ENCODE peak calls at places on chromosomes 3 and 15, in ten cellular contexts. X is AG04450; Y is adrenal gland; W is thyroid gland; P is K562; S is neural progenitor cell; A is psoas muscle; F is neuronal stem cell; I is trophoblast cell; M is naive thymus-derived CD4-positive, alpha-beta T cell. Z is an unnamed sample.
A peak's percentile ranks its signal among the peaks of the same experiment; 100 is the strongest.

GRCh38 chr3:65170357-65171090 is 482.7 kb upstream of the ADAMTS9 start:
- DNase-seq in P (peak; percentile 6), M (no peak), Y (peak; percentile 78), X (peak; percentile 26), A (peak; percentile 92), F (no peak), I (peak; percentile 22), S (peak; percentile 44), W (peak; percentile 75), Z (peak; percentile 69)

GRCh38 chr3:189941679-189942078 is 179.0 kb downstream of the P3H2 start:
- DNase-seq in M (no peak), Y (no peak), F (no peak), I (peak; percentile 65), A (no peak), W (no peak), S (no peak), P (no peak), X (no peak), Z (no peak)

GRCh38 chr3:148360046-148360445 is 337.7 kb upstream of the AGTR1 start:
- DNase-seq in A (no peak), W (no peak), X (peak; percentile 38), I (no peak), Y (no peak), S (no peak), M (no peak), F (no peak), P (no peak), Z (peak; percentile 13)

GRCh38 chr3:142690613-142691012 is 33.2 kb upstream of the TRPC1 start:
- DNase-seq in X (no peak), I (no peak), S (no peak), Y (no peak), W (no peak), F (no peak), M (no peak), P (no peak), A (no peak), Z (no peak)

GRCh38 chr3:184423567-184423966 is 43.7 kb downstream of the CHRD start:
- DNase-seq in Y (no peak), A (no peak), W (no peak), P (no peak), I (no peak), S (no peak), M (no peak), F (no peak), X (no peak), Z (no peak)

GRCh38 chr15:49168026-49168425 is 2.0 kb upstream of the GALK2 start:
- DNase-seq in M (no peak), A (no peak), P (no peak), S (no peak), Y (no peak), X (no peak), F (no peak), W (no peak), I (no peak), Z (no peak)

GRCh38 chr3:186220886-186221285 is 112.0 kb upstream of the ETV5 start:
- DNase-seq in P (no peak), Y (peak; percentile 91), W (no peak), F (no peak), X (no peak), I (peak; percentile 73), S (peak; percentile 51), M (no peak), A (peak; percentile 83), Z (no peak)

GRCh38 chr3:181457756-181458155 is 254.0 kb upstream of the SOX2 start:
- DNase-seq in X (no peak), A (no peak), S (no peak), I (no peak), P (no peak), W (no peak), M (no peak), F (no peak), Y (no peak), Z (no peak)

GRCh38 chr3:187130346-187131066 is 8.8 kb downstream of the RPL39L start:
- DNase-seq in P (no peak), M (no peak), A (no peak), W (no peak), Y (peak; percentile 17), F (no peak), X (peak; percentile 10), S (no peak), I (peak; percentile 19), Z (peak; percentile 87)

GRCh38 chr15:31324739-31325431 is 1.8 kb upstream of the KLF13 start:
- DNase-seq in W (no peak), F (no peak), X (no peak), P (no peak), Y (no peak), A (no peak), M (no peak), I (no peak), S (no peak), Z (no peak)

GRCh38 chr15:31323627-31324026 is 3.0 kb upstream of the KLF13 start:
- DNase-seq in S (no peak), A (no peak), X (no peak), F (no peak), I (no peak), W (no peak), M (no peak), Y (no peak), P (no peak), Z (no peak)

GRCh38 chr15:31325976-31326728 is 483 bp upstream of the KLF13 start:
- DNase-seq in I (peak; percentile 99), A (peak; percentile 100), P (peak; percentile 98), W (peak; percentile 98), F (peak; percentile 98), S (peak; percentile 99), M (peak; percentile 100), X (peak; percentile 92), Y (peak; percentile 97), Z (peak; percentile 98)

GRCh38 chr15:31326729-31327673 is at the start of gene KLF13:
- DNase-seq in A (peak; percentile 84), I (peak; percentile 76), P (peak; percentile 51), W (peak; percentile 72), M (no peak), Y (peak; percentile 57), S (peak; percentile 61), X (no peak), F (no peak), Z (peak; percentile 77)

GRCh38 chr15:31325432-31325975 is 1.1 kb upstream of the KLF13 start:
- DNase-seq in Y (peak; percentile 50), F (no peak), S (peak; percentile 52), P (peak; percentile 52), A (peak; percentile 86), M (peak; percentile 55), I (peak; percentile 21), W (peak; percentile 85), X (no peak), Z (peak; percentile 70)
- H3K4me3 ChIP-seq in Y (peak overlapping the region; percentile 90), F (peak overlapping the region; percentile 97), S (peak overlapping the region; percentile 76), P (peak overlapping the region; percentile 69), A (peak overlapping the region; percentile 79), M (peak overlapping the region; percentile 72), I (peak overlapping the region; percentile 88), W (peak overlapping the region; percentile 80), X (peak overlapping the region; percentile 70), Z (peak overlapping the region; percentile 95)

GRCh38 chr3:138949445-138950005 is 2.5 kb downstream of the FOXL2NB start:
- DNase-seq in M (no peak), X (no peak), F (no peak), I (peak; percentile 17), W (no peak), P (no peak), A (no peak), Y (no peak), S (peak; percentile 32), Z (no peak)

GRCh38 chr3:138950006-138950644 is 3.1 kb downstream of the FOXL2NB start:
- DNase-seq in F (no peak), I (peak; percentile 50), M (no peak), Y (no peak), P (no peak), A (no peak), W (peak; percentile 29), X (no peak), S (peak; percentile 77), Z (peak; percentile 59)

GRCh38 chr3:138947303-138948121 is 495 bp downstream of the FOXL2NB start:
- DNase-seq in M (no peak), S (peak; percentile 51), I (no peak), A (no peak), W (no peak), Y (no peak), X (no peak), F (no peak), P (peak; percentile 66), Z (no peak)

GRCh38 chr3:138949002-138949418 is 2.0 kb downstream of the FOXL2NB start:
- DNase-seq in Y (no peak), S (peak; percentile 58), I (peak; percentile 70), A (no peak), W (no peak), M (no peak), F (no peak), X (no peak), P (no peak), Z (no peak)

GRCh38 chr3:138948371-138949001 is 1.5 kb downstream of the FOXL2NB start:
- DNase-seq in A (no peak), Y (no peak), M (no peak), I (no peak), S (no peak), W (no peak), P (no peak), X (no peak), F (no peak), Z (no peak)
- H3K27me3 ChIP-seq in A (no peaks in the 10 kb centered on the region), Y (peaks cover 50% of the 10 kb centered on the region), M (peaks cover 54% of the 10 kb centered on the region), I (peaks cover 79% of the 10 kb centered on the region), S (peaks cover 100% of the 10 kb centered on the region), W (peaks cover 58% of the 10 kb centered on the region), P (no peaks in the 10 kb centered on the region), X (peaks cover 84% of the 10 kb centered on the region), F (peaks cover 89% of the 10 kb centered on the region), Z (peaks cover 100% of the 10 kb centered on the region)

GRCh38 chr3:44596631-44597030 is 11.9 kb downstream of the ZNF660 start:
- DNase-seq in F (no peak), X (no peak), A (no peak), S (no peak), W (no peak), P (no peak), I (no peak), M (no peak), Y (no peak), Z (no peak)
- H3K9me3 ChIP-seq in F (peaks cover 46% of the 10 kb centered on the region), X (peaks cover 16% of the 10 kb centered on the region), A (peaks cover 38% of the 10 kb centered on the region), S (peaks cover 23% of the 10 kb centered on the region), W (no peaks in the 10 kb centered on the region), P (peaks cover 2% of the 10 kb centered on the region), I (no peaks in the 10 kb centered on the region), M (no peaks in the 10 kb centered on the region), Y (peaks cover 12% of the 10 kb centered on the region), Z (no peaks in the 10 kb centered on the region)

GRCh38 chr15:57570994-57571393 is 20.7 kb upstream of the MYZAP start:
- DNase-seq in X (no peak), A (no peak), F (no peak), I (peak; percentile 79), M (no peak), P (no peak), Y (no peak), S (no peak), W (no peak), Z (peak; percentile 63)

GRCh38 chr15:57572463-57572862 is 19.2 kb upstream of the MYZAP start:
- DNase-seq in A (no peak), Y (no peak), W (no peak), F (no peak), X (no peak), P (no peak), S (no peak), I (no peak), M (no peak), Z (no peak)

GRCh38 chr15:57570340-57570739 is 21.4 kb upstream of the MYZAP start:
- DNase-seq in X (no peak), Y (no peak), P (no peak), A (no peak), I (no peak), M (no peak), S (no peak), F (no peak), W (no peak), Z (no peak)

GRCh38 chr15:57571725-57572124 is 20.0 kb upstream of the MYZAP start:
- DNase-seq in S (no peak), Y (no peak), M (no peak), W (no peak), X (no peak), A (no peak), F (no peak), P (no peak), I (no peak), Z (no peak)

GRCh38 chr15:57573151-57573550 is 18.6 kb upstream of the MYZAP start:
- DNase-seq in M (no peak), Y (no peak), P (no peak), F (no peak), X (no peak), W (no peak), A (no peak), S (no peak), I (no peak), Z (no peak)
- H3K4me3 ChIP-seq in M (no peak overlapping the region), Y (no peak overlapping the region), P (no peak overlapping the region), F (no peak overlapping the region), X (no peak overlapping the region), W (no peak overlapping the region), A (no peak overlapping the region), S (no peak overlapping the region), I (no peak overlapping the region), Z (no peak overlapping the region)